ENCODE peak calls at places on chromosomes 12 and 14, in five cellular contexts. J is IMR-90, M is K562, T is heart left ventricle, G is cardiac muscle cell. E is an unnamed sample.

GRCh38 chr14:61889914-61890351 is 127.7 kb downstream of the SNAPC1 start:
- DNase-seq in J (no peak), M (no peak), T (no peak), G (no peak), E (no peak)

GRCh38 chr12:93777249-93777648 is 100.1 kb downstream of the CRADD start:
- DNase-seq in J (peak; percentile 67), M (no peak), T (peak; percentile 37), G (no peak), E (no peak)

GRCh38 chr14:25004389-25004809 is 45.5 kb downstream of the STXBP6 start:
- DNase-seq in J (no peak), M (no peak), T (no peak), G (no peak), E (no peak)

GRCh38 chr14:78836777-78837176 is 666.6 kb downstream of the NRXN3 start:
- DNase-seq in J (peak; percentile 52), M (peak; percentile 53), T (no peak), G (peak; percentile 90), E (peak; percentile 57)

GRCh38 chr12:88946377-88946997 is 366.2 kb upstream of the KITLG start:
- DNase-seq in J (peak; percentile 78), M (no peak), T (peak; percentile 35), G (no peak), E (no peak)

GRCh38 chr12:86193931-86194330 is 62.3 kb downstream of the MGAT4C start:
- DNase-seq in J (peak; percentile 66), M (no peak), T (no peak), G (no peak), E (no peak)

GRCh38 chr12:40662366-40662765 is 29.9 kb upstream of the CNTN1 start:
- DNase-seq in J (no peak), M (no peak), T (no peak), G (no peak), E (no peak)

GRCh38 chr14:76090611-76091010 is 61.1 kb upstream of the GPATCH2L start:
- DNase-seq in J (no peak), M (no peak), T (no peak), G (no peak), E (no peak)

GRCh38 chr12:120118710-120119097 is 2.2 kb upstream of the RAB35 start:
- DNase-seq in J (peak; percentile 43), M (no peak), T (no peak), G (no peak), E (no peak)

GRCh38 chr12:50351120-50352043 is 45.0 kb downstream of the FAM186A start:
- DNase-seq in J (no peak), M (peak; percentile 84), T (peak; percentile 29), G (no peak), E (peak; percentile 93)

GRCh38 chr14:22536853-22537338 is 52.1 kb downstream of the DAD1 start:
- DNase-seq in J (peak; percentile 98), M (peak; percentile 84), T (peak; percentile 57), G (no peak), E (no peak)

DNA sequence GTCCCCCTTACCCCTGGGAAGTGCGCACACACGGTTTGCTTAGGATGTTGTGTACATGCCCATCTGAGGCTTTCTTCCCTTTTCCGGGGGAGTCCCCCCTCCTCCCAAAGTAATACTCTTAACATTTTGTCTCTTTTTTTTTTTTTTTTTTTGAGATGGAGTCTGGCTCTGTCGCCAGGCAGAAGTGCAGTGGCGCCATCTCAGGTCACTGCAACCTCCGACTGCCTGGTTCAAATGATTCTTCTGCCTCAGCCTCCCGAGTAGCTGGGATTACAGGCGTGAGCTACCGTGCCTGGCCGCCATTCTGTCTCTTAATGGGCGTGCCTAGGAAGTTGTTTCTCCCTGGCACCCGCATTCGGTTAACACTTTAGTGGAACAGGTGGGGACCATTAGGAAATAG is 4.5 kb upstream of the GMFB start:
- DNase-seq in J (no peak), M (no peak), T (no peak), G (no peak), E (peak; percentile 29)
- TF ChIP-seq CTCF in J (no peak), M (peak; percentile 14), T (no peak), G (no peak), E (peak; percentile 24)

GRCh38 chr14:100839573-100840175 is 13.8 kb downstream of the MEG3 start:
- DNase-seq in J (no peak), M (no peak), T (no peak), G (peak; percentile 41), E (peak; percentile 50)

GRCh38 chr14:100838493-100839440 is 12.8 kb downstream of the MEG3 start:
- DNase-seq in J (peak; percentile 52), M (no peak), T (no peak), G (peak; percentile 11), E (no peak)

GRCh38 chr14:100836961-100837811 is 11.3 kb downstream of the MEG3 start:
- DNase-seq in J (no peak), M (no peak), T (no peak), G (no peak), E (no peak)

GRCh38 chr14:100836053-100836805 is 10.3 kb downstream of the MEG3 start:
- DNase-seq in J (no peak), M (no peak), T (no peak), G (no peak), E (no peak)

GRCh38 chr14:100837812-100838170 is 11.9 kb downstream of the MEG3 start:
- DNase-seq in J (no peak), M (no peak), T (no peak), G (no peak), E (no peak)
- H3K4me3 ChIP-seq in J (no peak overlapping the region), M (no peak overlapping the region), T (no peak overlapping the region), G (no peak overlapping the region), E (no peak overlapping the region)

DNA sequence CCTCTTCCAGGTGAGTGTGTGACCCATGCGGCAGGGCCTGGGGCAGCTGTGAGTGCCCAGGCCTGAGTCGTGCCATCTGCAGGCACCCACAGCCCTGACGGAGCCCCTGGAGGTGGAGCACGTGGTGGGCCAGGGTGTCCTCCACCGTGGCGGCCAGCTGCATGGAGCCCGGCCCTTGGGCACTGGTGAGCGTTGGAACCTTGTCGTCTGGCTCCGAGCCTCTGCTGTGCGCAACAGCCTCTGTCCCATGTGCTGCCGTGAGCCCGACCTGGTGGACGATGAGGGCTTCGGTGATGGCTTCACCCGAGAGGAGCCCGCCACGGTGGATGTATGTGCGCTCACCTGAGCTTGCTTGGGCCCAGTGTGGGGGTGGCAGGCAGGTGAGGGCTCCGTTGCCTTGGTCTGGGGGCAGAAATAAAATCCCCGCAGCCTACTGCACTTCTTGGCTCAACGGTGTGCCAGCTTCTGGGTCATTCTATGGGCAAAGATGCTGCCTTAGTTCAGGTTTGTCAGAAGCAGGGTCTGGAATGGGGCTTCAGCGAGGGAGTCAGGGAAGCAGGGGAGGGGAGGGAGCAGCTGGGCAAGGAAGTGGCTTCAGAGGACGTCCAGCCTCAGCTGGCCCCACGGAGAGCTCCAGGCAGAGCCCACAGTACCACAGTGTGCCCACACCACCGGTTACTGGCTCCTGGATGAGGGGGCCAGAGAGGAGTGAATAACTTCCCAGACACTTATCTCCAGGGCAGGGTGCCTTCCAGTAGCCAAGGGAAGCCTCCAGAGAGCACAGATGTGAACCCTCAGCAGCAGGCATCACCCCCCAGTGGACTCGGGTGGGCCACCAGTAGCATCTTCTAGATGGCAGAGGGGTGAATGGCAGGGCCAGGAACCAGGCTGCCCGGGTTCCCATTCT is 1.2 kb upstream of the ARL6IP4 start:
- DNase-seq in J (no peak), M (no peak), T (no peak), G (no peak), E (peak; percentile 14)
- H3K4me1 ChIP-seq in J (peaks cover 27% of the 10 kb centered on the region), M (peaks cover 35% of the 10 kb centered on the region), T (peaks cover 66% of the 10 kb centered on the region), G (peaks cover 16% of the 10 kb centered on the region), E (peaks cover 8% of the 10 kb centered on the region)

DNA sequence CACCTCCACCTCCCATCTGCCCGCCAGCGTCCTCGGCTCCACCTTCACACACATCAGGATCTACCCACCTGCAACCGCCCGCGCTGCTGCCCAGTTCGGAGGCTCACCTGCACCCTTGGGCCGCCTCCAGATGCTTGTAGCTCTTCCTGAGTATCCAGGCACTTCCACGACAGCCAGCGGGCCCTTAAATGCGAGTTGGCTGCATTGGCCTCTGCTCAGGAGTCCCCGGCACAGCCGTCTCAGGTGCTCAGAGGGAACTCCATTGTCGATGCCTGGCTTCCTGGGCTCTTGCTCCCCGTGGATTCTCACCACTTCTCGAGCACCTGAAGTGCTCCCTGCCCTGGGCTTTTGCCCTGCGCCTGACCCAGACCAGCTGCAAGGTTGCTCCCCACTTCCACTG is 21.9 kb upstream of the CDCA4 start:
- DNase-seq in J (no peak), M (no peak), T (no peak), G (no peak), E (no peak)
- TF ChIP-seq CTCF in J (no peak), M (no peak), T (no peak), G (no peak), E (no peak)

DNA sequence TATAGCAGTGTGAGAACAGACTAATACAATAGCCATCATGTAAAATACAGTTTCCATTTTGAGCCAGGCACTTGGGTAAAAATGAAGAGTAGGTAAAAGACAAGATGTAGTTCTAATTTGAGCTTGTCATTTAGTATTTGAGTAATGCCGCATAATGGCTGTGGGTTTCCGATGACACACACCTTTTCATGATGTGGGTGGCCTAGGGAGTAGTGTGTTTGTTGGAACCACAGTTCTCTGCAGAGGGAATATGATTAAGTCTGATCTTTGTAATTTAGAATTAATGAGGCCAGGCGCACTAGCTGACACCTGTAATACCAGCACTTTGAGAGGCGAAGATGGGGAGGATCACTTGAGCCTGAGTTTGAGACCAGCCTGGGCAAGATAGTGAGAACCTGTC is 61.8 kb downstream of the RCOR1 start:
- DNase-seq in J (no peak), M (no peak), T (no peak), G (no peak), E (no peak)
- H3K4me3 ChIP-seq in J (no peak overlapping the region), M (no peak overlapping the region), T (no peak overlapping the region), G (no peak overlapping the region), E (no peak overlapping the region)

GRCh38 chr14:91381801-91382670 is 35.6 kb downstream of the CCDC88C start:
- DNase-seq in J (no peak), M (peak; percentile 66), T (no peak), G (no peak), E (no peak)
- H3K4me1 ChIP-seq in J (no peaks in the 10 kb centered on the region), M (peaks cover 15% of the 10 kb centered on the region), T (peaks cover 38% of the 10 kb centered on the region), G (peaks cover 6% of the 10 kb centered on the region), E (peaks cover 18% of the 10 kb centered on the region)

GRCh38 chr12:108966378-108967151 is 54.3 kb downstream of the SVOP start:
- DNase-seq in J (no peak), M (no peak), T (peak; percentile 51), G (no peak), E (no peak)
- TF ChIP-seq CTCF in J (no peak), M (no peak), T (no peak), G (no peak), E (no peak)

GRCh38 chr12:125142601-125143000 is 77.4 kb downstream of the AACS start:
- DNase-seq in J (no peak), M (no peak), T (no peak), G (no peak), E (no peak)

GRCh38 chr12:125140918-125141573 is 75.8 kb downstream of the AACS start:
- DNase-seq in J (peak; percentile 76), M (no peak), T (no peak), G (no peak), E (no peak)

GRCh38 chr12:125137776-125138344 is 72.6 kb downstream of the AACS start:
- DNase-seq in J (no peak), M (no peak), T (no peak), G (no peak), E (no peak)

GRCh38 chr12:125143491-125143890 is 78.3 kb downstream of the AACS start:
- DNase-seq in J (peak; percentile 39), M (no peak), T (peak; percentile 69), G (no peak), E (no peak)

GRCh38 chr12:125140239-125140917 is 75.1 kb downstream of the AACS start:
- DNase-seq in J (no peak), M (no peak), T (no peak), G (no peak), E (no peak)
- H3K4me3 ChIP-seq in J (no peak overlapping the region), M (no peak overlapping the region), T (no peak overlapping the region), G (no peak overlapping the region), E (no peak overlapping the region)